ENCODE peak calls at places on chromosomes 5 and 9, in ten cellular contexts. B is stomach, O is spleen, H is breast epithelium, J is HCT116, C is K562, X is esophagus muscularis mucosa, R is GM12891, T is GM12892, Q is HepG2. W is an unnamed sample.

GRCh38 chr9:35868972-35869371 is 1.2 kb downstream of the OR13J1 start:
- DNase-seq in B (no peak), O (no peak), H (no peak), J (no peak), C (no peak), X (no peak), R (no peak), T (no peak), Q (no peak), W (no peak)

GRCh38 chr5:102981957-102982635 is 137.8 kb downstream of the GIN1 start:
- DNase-seq in B (no peak), O (no peak), H (no peak), J (no peak), C (no peak), X (no peak), R (no peak), T (no peak), Q (no peak), W (no peak)

GRCh38 chr5:3325206-3325605 is 270.4 kb upstream of the IRX1 start:
- DNase-seq in B (no peak), O (no peak), H (no peak), J (no peak), C (no peak), X (no peak), R (no peak), T (no peak), Q (no peak), W (no peak)

GRCh38 chr5:93741136-93741811 is at the start of gene POU5F2:
- DNase-seq in B (no peak), O (no peak), H (no peak), J (no peak), C (peak), X (no peak), R (no peak), T (no peak), Q (no peak), W (no peak)

GRCh38 chr5:118854819-118855218 is 133.5 kb downstream of the DTWD2 start:
- DNase-seq in B (no peak), O (no peak), H (no peak), J (no peak), C (no peak), X (no peak), R (no peak), T (no peak), Q (no peak), W (no peak)

GRCh38 chr9:89807101-89807395 is 202.2 kb downstream of the GADD45G start:
- DNase-seq in B (no peak), O (no peak), H (no peak), J (no peak), C (no peak), X (no peak), R (no peak), T (no peak), Q (no peak), W (no peak)

GRCh38 chr9:18390393-18390792 is 83.6 kb upstream of the ADAMTSL1 start:
- DNase-seq in B (no peak), O (no peak), H (no peak), J (no peak), C (no peak), X (no peak), R (no peak), T (no peak), Q (no peak), W (no peak)

GRCh38 chr5:172913117-172913850 is 45.9 kb upstream of the RPL26L1 start:
- DNase-seq in B (peak), O (no peak), H (no peak), J (no peak), C (no peak), X (no peak), R (no peak), T (no peak), Q (no peak), W (no peak)

GRCh38 chr5:169757016-169757415 is 119.9 kb downstream of the DOCK2 start:
- DNase-seq in B (no peak), O (no peak), H (no peak), J (no peak), C (no peak), X (no peak), R (no peak), T (no peak), Q (no peak), W (no peak)

GRCh38 chr5:135609981-135610380 is 31.2 kb upstream of the CXCL14 start:
- DNase-seq in B (no peak), O (no peak), H (peak), J (no peak), C (no peak), X (peak), R (no peak), T (no peak), Q (no peak), W (no peak)

GRCh38 chr5:154755361-154756202 is at the start of gene LARP1:
- DNase-seq in B (peak), O (peak), H (no peak), J (no peak), C (peak), X (no peak), R (no peak), T (no peak), Q (no peak), W (peak)

GRCh38 chr5:155616779-155617392 is 603.3 kb downstream of the KIF4B start:
- DNase-seq in B (peak), O (no peak), H (no peak), J (no peak), C (peak), X (no peak), R (peak), T (peak), Q (peak), W (no peak)

GRCh38 chr9:76808636-76809035 is 44.4 kb downstream of the PCA3 start:
- DNase-seq in B (no peak), O (no peak), H (no peak), J (no peak), C (no peak), X (no peak), R (no peak), T (no peak), Q (no peak), W (no peak)

GRCh38 chr5:172188893-172189692 is 1.1 kb upstream of the STK10 start:
- DNase-seq in B (no peak), O (peak), H (no peak), J (no peak), C (no peak), X (no peak), R (no peak), T (no peak), Q (no peak), W (no peak)

GRCh38 chr5:40414922-40415321 is 264.8 kb upstream of the PTGER4 start:
- DNase-seq in B (no peak), O (no peak), H (no peak), J (no peak), C (no peak), X (no peak), R (no peak), T (no peak), Q (no peak), W (no peak)

GRCh38 chr5:164600166-164600715 is 1094.8 kb downstream of the MAT2B start:
- DNase-seq in B (no peak), O (no peak), H (no peak), J (no peak), C (no peak), X (no peak), R (no peak), T (no peak), Q (no peak), W (no peak)

GRCh38 chr5:38113456-38113855 is 144.9 kb upstream of the EGFLAM start:
- DNase-seq in B (no peak), O (no peak), H (no peak), J (no peak), C (no peak), X (peak), R (no peak), T (no peak), Q (no peak), W (no peak)

GRCh38 chr5:45741110-45741509 is 44.9 kb upstream of the HCN1 start:
- DNase-seq in B (no peak), O (no peak), H (no peak), J (no peak), C (no peak), X (no peak), R (no peak), T (no peak), Q (no peak), W (no peak)

GRCh38 chr9:87685431-87685830 is 40.5 kb upstream of the CTSL start:
- DNase-seq in B (no peak), O (no peak), H (no peak), J (no peak), C (no peak), X (peak), R (no peak), T (no peak), Q (no peak), W (no peak)

GRCh38 chr5:85484982-85485574 is 1100.4 kb upstream of the EDIL3 start:
- DNase-seq in B (no peak), O (no peak), H (no peak), J (peak), C (no peak), X (no peak), R (no peak), T (no peak), Q (no peak), W (no peak)

GRCh38 chr5:173333900-173334685 is 5.9 kb upstream of the STC2 start:
- DNase-seq in B (no peak), O (no peak), H (no peak), J (no peak), C (no peak), X (no peak), R (no peak), T (no peak), Q (no peak), W (no peak)

GRCh38 chr5:33237471-33237870 is 203.3 kb upstream of the TARS1 start:
- DNase-seq in B (no peak), O (no peak), H (no peak), J (no peak), C (no peak), X (no peak), R (no peak), T (no peak), Q (no peak), W (no peak)

GRCh38 chr5:147481376-147481775 is 28.5 kb downstream of the DPYSL3 start:
- DNase-seq in B (no peak), O (no peak), H (no peak), J (no peak), C (no peak), X (no peak), R (no peak), T (no peak), Q (no peak), W (no peak)

GRCh38 chr9:128999581-129000206 is 28.4 kb downstream of the SH3GLB2 start:
- DNase-seq in B (no peak), O (no peak), H (no peak), J (no peak), C (no peak), X (no peak), R (no peak), T (no peak), Q (no peak), W (no peak)

GRCh38 chr5:66307647-66308257 is 163.7 kb downstream of the SREK1 start:
- DNase-seq in B (no peak), O (no peak), H (no peak), J (peak), C (peak), X (no peak), R (no peak), T (no peak), Q (peak), W (no peak)

GRCh38 chr9:105154723-105155191 is 89.7 kb upstream of the SLC44A1 start:
- DNase-seq in B (no peak), O (no peak), H (no peak), J (no peak), C (no peak), X (no peak), R (no peak), T (no peak), Q (no peak), W (no peak)

GRCh38 chr5:79181419-79182022 is 54.4 kb upstream of the JMY start:
- DNase-seq in B (no peak), O (no peak), H (no peak), J (no peak), C (no peak), X (no peak), R (no peak), T (no peak), Q (no peak), W (no peak)

GRCh38 chr9:91489391-91489899 is 65.8 kb upstream of the NFIL3 start:
- DNase-seq in B (no peak), O (no peak), H (no peak), J (no peak), C (no peak), X (no peak), R (no peak), T (no peak), Q (no peak), W (no peak)

GRCh38 chr5:150153957-150154617 is 1.6 kb downstream of the PDGFRB start:
- DNase-seq in B (no peak), O (no peak), H (no peak), J (no peak), C (no peak), X (no peak), R (no peak), T (no peak), Q (peak), W (no peak)

GRCh38 chr5:150156033-150156381 is 362 bp upstream of the PDGFRB start:
- DNase-seq in B (no peak), O (no peak), H (no peak), J (no peak), C (no peak), X (no peak), R (no peak), T (no peak), Q (no peak), W (no peak)

GRCh38 chr5:150154618-150155134 is 969 bp downstream of the PDGFRB start:
- DNase-seq in B (no peak), O (no peak), H (no peak), J (no peak), C (no peak), X (no peak), R (no peak), T (no peak), Q (no peak), W (no peak)

GRCh38 chr5:150156540-150156939 is 895 bp upstream of the PDGFRB start:
- DNase-seq in B (no peak), O (no peak), H (no peak), J (no peak), C (no peak), X (no peak), R (no peak), T (no peak), Q (no peak), W (no peak)

DNA sequence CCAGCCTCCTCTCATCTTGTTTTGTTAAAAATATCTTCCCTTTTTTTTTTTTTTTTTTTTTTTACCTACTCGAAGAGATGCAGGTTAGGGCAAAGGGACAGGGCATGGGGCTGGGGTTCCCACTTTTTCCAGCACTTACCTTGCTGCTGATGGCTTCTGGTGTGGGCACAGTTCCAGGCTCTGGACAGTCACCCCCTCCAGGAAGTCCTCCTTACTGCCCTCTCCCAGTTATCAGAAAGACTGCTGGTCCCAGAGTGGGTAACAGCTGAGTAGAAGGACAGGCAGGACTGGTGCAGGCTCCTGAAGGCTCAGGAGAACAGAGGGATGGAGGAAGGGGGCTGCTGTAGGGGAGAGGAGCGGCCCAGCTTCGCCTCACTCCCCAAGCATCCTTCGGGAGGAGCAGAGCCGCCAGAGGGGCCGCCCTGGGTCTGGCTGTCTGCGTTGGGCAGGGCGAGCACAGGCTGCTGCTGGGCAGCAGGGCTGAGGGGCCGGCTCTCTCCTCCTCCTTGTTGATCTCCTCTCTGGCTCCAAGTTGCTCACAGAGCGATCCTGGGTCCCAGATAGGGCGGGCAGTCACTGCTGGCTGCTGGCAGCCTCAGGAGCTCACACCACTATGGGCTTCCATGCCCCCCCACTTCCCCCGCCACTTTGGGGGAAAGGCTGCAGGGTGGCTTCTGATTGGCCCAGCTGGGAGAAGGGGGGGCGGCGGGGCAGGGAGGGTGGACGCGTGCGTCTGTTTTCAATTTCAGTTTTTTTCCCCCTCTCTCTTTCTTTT is at the start of gene PDGFRB:
- DNase-seq in B (peak), O (peak), H (peak), J (no peak), C (peak), X (peak), R (peak), T (peak), Q (no peak), W (peak)
- TF ChIP-seq POLR2AphosphoS5 in B (peak), O (peak), H (peak), J (no peak), C (no peak), X (peak), R (no peak), T (no peak), Q (no peak), W (no peak)

GRCh38 chr5:126777257-126777973 is 479 bp downstream of the LMNB1 start:
- DNase-seq in B (peak), O (peak), H (peak), J (no peak), C (peak), X (no peak), R (no peak), T (no peak), Q (peak), W (peak)

GRCh38 chr5:126780165-126780827 is 3.4 kb downstream of the LMNB1 start:
- DNase-seq in B (peak), O (no peak), H (no peak), J (no peak), C (peak), X (no peak), R (no peak), T (no peak), Q (peak), W (no peak)

GRCh38 chr5:126778675-126779403 is 1.9 kb downstream of the LMNB1 start:
- DNase-seq in B (no peak), O (no peak), H (no peak), J (no peak), C (no peak), X (no peak), R (no peak), T (no peak), Q (no peak), W (no peak)

GRCh38 chr5:126777974-126778674 is 1.2 kb downstream of the LMNB1 start:
- DNase-seq in B (peak), O (peak), H (peak), J (peak), C (peak), X (peak), R (peak), T (peak), Q (peak), W (peak)

GRCh38 chr5:126776499-126777256 is at the start of gene LMNB1:
- DNase-seq in B (peak), O (peak), H (peak), J (peak), C (peak), X (peak), R (peak), T (peak), Q (peak), W (peak)
- TF ChIP-seq POLR2A in B (no peak), O (no peak), H (no peak), J (no peak), C (peak), X (no peak), R (peak), T (peak), Q (peak), W (no peak)

DNA sequence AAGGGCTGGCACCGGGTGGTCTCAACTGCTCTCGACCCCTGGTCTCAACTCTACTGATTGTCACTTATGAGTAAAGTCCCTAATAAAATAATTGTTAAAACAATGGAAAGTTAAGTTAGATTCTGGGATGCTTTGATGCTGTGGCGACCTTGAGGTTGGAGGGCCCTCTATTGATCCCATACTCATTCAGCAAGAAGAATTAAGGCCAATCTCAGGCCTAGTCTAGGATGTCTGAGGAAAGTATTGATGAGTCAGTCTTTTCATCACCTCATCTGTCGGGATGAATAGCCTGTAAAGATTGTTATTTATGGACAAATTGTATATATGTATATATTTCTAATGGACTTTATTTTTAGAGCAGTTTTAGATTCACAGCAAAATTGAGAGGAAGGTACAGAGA is 50.8 kb downstream of the WDR36 start:
- DNase-seq in B (no peak), O (no peak), H (no peak), J (no peak), C (no peak), X (no peak), R (no peak), T (no peak), Q (no peak), W (no peak)
- TF ChIP-seq POLR2AphosphoS5 in B (no peak), O (no peak), H (no peak), J (no peak), C (no peak), X (no peak), R (no peak), T (no peak), Q (no peak), W (no peak)

DNA sequence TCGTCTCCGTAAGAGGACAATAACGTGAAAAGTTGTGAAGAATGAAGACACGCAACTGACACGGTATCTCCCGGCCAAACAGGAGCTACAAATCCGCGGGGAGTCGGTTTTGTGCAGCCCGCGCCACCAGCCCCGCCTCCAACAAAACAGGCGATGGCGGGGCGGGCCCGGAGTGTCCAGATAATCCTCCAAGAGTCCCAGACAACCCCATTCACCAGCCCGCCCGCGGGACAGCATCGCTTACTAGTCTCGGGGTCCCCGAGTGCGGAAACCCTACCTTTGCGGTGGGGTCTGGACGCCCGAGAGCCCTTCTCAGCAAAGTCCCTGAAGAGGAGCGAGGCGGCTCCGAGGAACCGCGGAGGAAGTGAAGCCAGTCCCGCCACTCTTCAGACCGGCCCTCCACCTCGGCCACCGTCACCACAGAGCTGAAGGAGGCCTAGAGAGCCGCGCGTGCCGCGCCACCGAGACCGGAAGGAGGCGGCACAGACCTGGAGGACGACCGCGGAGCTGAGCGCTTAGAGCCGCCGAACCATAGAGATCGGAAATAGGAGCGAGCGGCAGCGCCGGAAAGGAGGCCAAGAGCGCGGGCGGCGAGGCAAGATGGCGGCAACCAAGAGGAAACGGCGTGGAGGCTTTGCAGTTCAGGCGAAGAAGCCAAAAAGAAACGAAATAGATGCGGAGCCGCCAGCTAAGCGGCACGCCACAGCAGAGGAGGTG is at the start of the genes BRIX1 and RAD1:
- DNase-seq in B (peak), O (peak), H (peak), J (peak), C (peak), X (peak), R (peak), T (peak), Q (peak), W (peak)
- TF ChIP-seq POLR2A in B (no peak), O (peak), H (no peak), J (peak), C (peak), X (peak), R (peak), T (peak), Q (peak), W (peak)

DNA sequence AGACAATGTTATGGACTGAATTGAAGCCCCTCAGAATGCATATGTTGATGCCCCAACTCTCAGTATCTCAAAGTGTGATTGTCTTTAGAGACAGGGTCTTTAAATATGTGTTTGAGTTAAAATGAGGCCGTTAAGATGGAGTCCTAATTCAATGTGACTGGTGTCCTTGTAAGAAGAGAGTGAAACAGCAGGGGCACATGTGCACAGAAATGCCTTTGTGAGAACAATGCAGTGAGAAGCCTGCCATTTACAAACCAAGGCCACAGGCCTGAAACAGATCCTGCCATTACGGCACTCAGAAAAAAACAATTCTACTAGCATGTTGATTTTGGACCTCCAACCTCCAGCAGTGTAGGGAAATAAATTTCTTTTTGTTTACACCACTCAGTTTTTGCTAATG is 483.0 kb upstream of the DMAC1 start:
- DNase-seq in B (no peak), O (no peak), H (no peak), J (no peak), C (no peak), X (no peak), R (no peak), T (no peak), Q (no peak), W (no peak)
- TF ChIP-seq POLR2AphosphoS5 in B (no peak), O (no peak), H (no peak), J (no peak), C (no peak), X (no peak), R (no peak), T (no peak), Q (no peak), W (no peak)

GRCh38 chr9:113541019-113541900 is 77.7 kb downstream of the RGS3 start:
- DNase-seq in B (peak), O (peak), H (no peak), J (peak), C (peak), X (no peak), R (no peak), T (no peak), Q (peak), W (no peak)
- TF ChIP-seq POLR2A in B (no peak), O (no peak), H (no peak), J (peak), C (peak), X (no peak), R (no peak), T (no peak), Q (no peak), W (no peak)

GRCh38 chr5:73447234-73448071 is 1.1 kb downstream of the FOXD1 start:
- DNase-seq in B (no peak), O (peak), H (no peak), J (no peak), C (peak), X (peak), R (no peak), T (no peak), Q (no peak), W (no peak)
- TF ChIP-seq POLR2AphosphoS5 in B (no peak), O (no peak), H (no peak), J (no peak), C (no peak), X (no peak), R (no peak), T (no peak), Q (no peak), W (no peak)